ENCODE peak calls at places on chromosomes 5 and 9, in nine cellular contexts. F is fibroblast of pulmonary artery, E is tibial nerve, I is heart left ventricle, G is upper lobe of right lung, H is heart right ventricle, N is foreskin fibroblast, M is cardiac fibroblast, W is GM23338. R is an unnamed sample.
A peak's percentile ranks its signal among the peaks of the same experiment; 100 is the strongest.

GRCh38 chr9:34744295-34745221 is 34.6 kb upstream of the CCL21 start:
- DNase-seq in H (peak; percentile 32), F (peak; percentile 71), N (peak; percentile 73), W (no peak), I (peak; percentile 32), G (no peak), M (peak; percentile 76), E (no peak), R (no peak)

GRCh38 chr9:37910271-37910670 is 6.3 kb upstream of the SLC25A51 start:
- DNase-seq in E (no peak), N (no peak), G (no peak), F (no peak), I (no peak), W (no peak), H (no peak), M (no peak), R (no peak)

GRCh38 chr9:98074119-98074990 is 17.8 kb downstream of the NANS start:
- DNase-seq in E (peak; percentile 69), M (peak; percentile 71), N (peak; percentile 83), G (peak; percentile 74), W (peak; percentile 82), H (peak; percentile 59), I (peak; percentile 41), F (peak; percentile 71), R (peak; percentile 56)

GRCh38 chr5:150278916-150279315 is 10.7 kb downstream of the CAMK2A start:
- DNase-seq in W (peak; percentile 15), G (no peak), F (peak; percentile 55), I (no peak), E (no peak), H (no peak), N (peak; percentile 73), M (peak; percentile 69), R (no peak)

GRCh38 chr5:168193518-168194240 is 97.8 kb upstream of the WWC1 start:
- DNase-seq in H (no peak), I (no peak), W (no peak), E (no peak), G (no peak), M (no peak), N (no peak), F (no peak), R (no peak)

GRCh38 chr5:15786884-15787283 is 286.9 kb downstream of the FBXL7 start:
- DNase-seq in E (no peak), M (peak; percentile 19), N (no peak), I (peak; percentile 46), W (no peak), G (no peak), F (no peak), H (no peak), R (no peak)

GRCh38 chr9:22170162-22170932 is 161.2 kb upstream of the CDKN2B start:
- DNase-seq in M (peak; percentile 82), H (no peak), G (no peak), N (peak; percentile 93), I (no peak), F (peak; percentile 69), E (no peak), W (no peak), R (no peak)

GRCh38 chr5:146878471-146879172 is at the start of gene PPP2R2B:
- DNase-seq in H (peak; percentile 4), E (no peak), W (peak; percentile 80), G (peak; percentile 68), M (peak; percentile 6), F (peak; percentile 17), I (peak; percentile 29), N (peak; percentile 2), R (no peak)

GRCh38 chr9:135702002-135702721 is at the start of gene KCNT1:
- DNase-seq in N (peak; percentile 79), H (peak; percentile 16), W (peak; percentile 71), I (peak; percentile 42), E (peak; percentile 36), F (peak; percentile 42), M (peak; percentile 42), G (peak; percentile 73), R (peak; percentile 15)

GRCh38 chr5:164013077-164013670 is 507.8 kb downstream of the MAT2B start:
- DNase-seq in I (peak; percentile 27), F (peak; percentile 93), G (no peak), W (peak; percentile 89), N (peak; percentile 64), M (peak; percentile 91), H (peak; percentile 44), E (peak; percentile 55), R (peak; percentile 80)

GRCh38 chr5:33180900-33181299 is 259.9 kb upstream of the TARS1 start:
- DNase-seq in H (peak; percentile 11), W (peak; percentile 42), M (peak; percentile 82), G (no peak), I (no peak), N (peak; percentile 74), E (no peak), F (peak; percentile 78), R (no peak)

GRCh38 chr9:31027678-31028077 is 1356.8 kb upstream of the ACO1 start:
- DNase-seq in W (no peak), G (no peak), F (no peak), M (no peak), H (no peak), E (no peak), N (no peak), I (no peak), R (no peak)

GRCh38 chr5:38670878-38671277 is 114.4 kb upstream of the LIFR start:
- DNase-seq in W (no peak), H (no peak), E (peak; percentile 75), G (no peak), N (peak; percentile 54), M (peak; percentile 61), I (no peak), F (peak; percentile 69), R (no peak)

GRCh38 chr9:70601000-70601929 is 186.8 kb upstream of the KLF9 start:
- DNase-seq in W (no peak), M (peak; percentile 97), F (peak; percentile 100), G (peak; percentile 91), I (peak; percentile 97), E (peak; percentile 91), H (peak; percentile 92), N (peak; percentile 97), R (no peak)

GRCh38 chr5:103275851-103276250 is 17.3 kb downstream of the MACIR start:
- DNase-seq in N (no peak), F (no peak), M (no peak), G (no peak), I (no peak), E (no peak), W (no peak), H (no peak), R (no peak)

GRCh38 chr5:103270581-103270980 is 12.0 kb downstream of the MACIR start:
- DNase-seq in H (no peak), F (no peak), W (no peak), N (no peak), E (no peak), G (no peak), I (no peak), M (no peak), R (no peak)

GRCh38 chr5:103271570-103272289 is 13.2 kb downstream of the MACIR start:
- DNase-seq in G (no peak), M (peak; percentile 47), N (no peak), F (peak; percentile 27), H (no peak), E (no peak), I (no peak), W (no peak), R (no peak)

GRCh38 chr5:103273952-103274351 is 15.4 kb downstream of the MACIR start:
- DNase-seq in W (peak; percentile 9), G (no peak), F (no peak), I (no peak), M (no peak), N (no peak), H (no peak), E (no peak), R (no peak)

DNA sequence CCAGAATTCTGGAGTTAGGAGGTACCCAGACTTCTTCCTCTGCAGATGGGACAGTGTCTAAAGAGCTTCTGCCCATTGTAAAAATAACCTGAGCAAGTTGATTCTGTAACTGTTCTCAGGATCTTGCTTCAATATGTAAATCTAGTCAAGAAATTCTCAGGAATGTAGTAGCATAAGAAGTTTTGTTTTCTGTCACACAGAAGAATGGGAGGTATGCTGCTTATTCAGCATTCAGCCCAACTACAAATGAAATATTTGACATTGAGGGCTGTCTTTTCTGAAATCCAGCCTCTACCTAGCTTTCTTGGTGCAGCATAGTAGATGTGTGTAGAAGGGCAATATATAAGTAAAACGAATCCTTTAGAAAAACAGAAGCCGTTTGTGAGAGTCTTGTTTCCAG is 13.8 kb downstream of the MACIR start:
- DNase-seq in H (no peak), M (peak; percentile 18), N (no peak), G (no peak), E (no peak), F (peak; percentile 29), I (no peak), W (peak; percentile 33), R (no peak)
- TF ChIP-seq CTCF in H (no peak), M (no peak), N (no peak), G (no peak), E (no peak), F (no peak), I (no peak), W (no peak), R (no peak)

GRCh38 chr9:16449331-16449730 is 421.1 kb downstream of the BNC2 start:
- DNase-seq in E (no peak), F (no peak), N (no peak), G (no peak), I (no peak), H (no peak), M (no peak), W (no peak), R (no peak)
- H3K4me3 ChIP-seq in E (no peak overlapping the region), F (no peak overlapping the region), N (no peak overlapping the region), G (no peak overlapping the region), I (no peak overlapping the region), H (no peak overlapping the region), M (no peak overlapping the region), W (no peak overlapping the region), R (no peak overlapping the region)

GRCh38 chr5:96720408-96720807 is 58.2 kb downstream of the CAST start:
- DNase-seq in I (no peak), N (no peak), M (no peak), E (no peak), G (no peak), W (peak; percentile 37), H (no peak), F (no peak), R (no peak)
- TF ChIP-seq CTCF in I (peak; percentile 21), N (no peak), M (peak; percentile 15), E (no peak), G (no peak), W (peak; percentile 22), H (no peak), F (peak; percentile 6), R (no peak)

DNA sequence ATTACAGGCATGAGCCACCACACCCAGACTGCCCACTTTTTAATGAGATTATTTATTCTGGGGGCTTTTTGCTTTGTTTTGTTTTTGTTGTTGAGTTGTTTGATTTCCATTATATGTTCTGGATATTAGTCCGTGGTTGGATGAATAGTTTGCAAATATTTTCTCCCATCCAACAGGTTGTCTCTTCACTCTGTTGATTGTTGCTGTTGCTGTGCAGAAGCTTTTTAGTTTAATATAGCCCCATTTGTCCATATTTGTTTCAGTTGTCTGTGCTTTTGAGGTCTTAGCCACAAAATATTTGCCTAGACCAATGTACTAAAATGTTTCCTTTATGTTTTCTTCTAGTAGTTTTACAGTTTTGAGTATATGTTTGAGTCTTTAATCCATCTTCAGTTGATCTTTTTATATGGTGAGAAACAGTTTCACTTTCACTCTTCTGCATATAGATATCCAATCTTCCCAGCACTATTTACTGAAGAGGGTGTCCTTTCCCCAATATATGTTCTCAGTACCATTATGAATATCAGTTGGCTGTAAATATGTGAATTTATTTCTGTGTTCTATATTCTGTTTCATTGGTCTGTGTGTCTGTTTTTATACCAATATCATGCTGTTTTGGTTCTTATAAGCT is 30.2 kb upstream of the TBCA start:
- DNase-seq in N (peak; percentile 9), I (no peak), G (no peak), F (peak; percentile 2), H (no peak), M (no peak), E (no peak), W (no peak), R (no peak)
- H3K4me3 ChIP-seq in N (peak overlapping the region; percentile 41), I (no peak overlapping the region), G (no peak overlapping the region), F (peak overlapping the region; percentile 23), H (no peak overlapping the region), M (no peak overlapping the region), E (no peak overlapping the region), W (no peak overlapping the region), R (no peak overlapping the region)